ENCODE peak calls at places on chromosome 15, in eight cellular contexts. W is H1, K is HepG2, Z is K562, U is HCT116, S is GM23338, Y is endothelial cell of umbilical vein, P is GM12878. L is an unnamed sample.

GRCh38 chr15:62570405-62570783 is 405.3 kb upstream of the C2CD4B start:
- DNase-seq in K (no peak), Y (no peak), S (no peak), P (no peak), Z (no peak), W (no peak), U (no peak), L (no peak)

GRCh38 chr15:67303490-67304363 is 49.1 kb downstream of the IQCH start:
- DNase-seq in K (peak), S (peak), Z (peak), Y (peak), U (peak), P (peak), W (no peak), L (no peak)

GRCh38 chr15:61157933-61158332 is 71.2 kb downstream of the RORA start:
- DNase-seq in K (no peak), P (no peak), U (no peak), Z (no peak), W (no peak), S (no peak), Y (no peak), L (no peak)

GRCh38 chr15:73127302-73127936 is 75.2 kb downstream of the NEO1 start:
- DNase-seq in W (peak), S (peak), Y (peak), K (peak), Z (peak), P (peak), U (peak), L (no peak)

GRCh38 chr15:35519536-35520149 is 26.3 kb downstream of the DPH6 start:
- DNase-seq in S (peak), P (peak), W (no peak), U (peak), K (peak), Y (peak), Z (peak), L (peak)

GRCh38 chr15:96234109-96234892 is 96.2 kb upstream of the NR2F2 start:
- DNase-seq in S (no peak), U (no peak), W (no peak), Z (no peak), Y (no peak), P (peak), K (no peak), L (no peak)

GRCh38 chr15:57565326-57565725 is 26.4 kb upstream of the MYZAP start:
- DNase-seq in Y (no peak), W (peak), U (no peak), S (peak), P (no peak), Z (no peak), K (no peak), L (no peak)

GRCh38 chr15:100873029-100873677 is 6.5 kb upstream of the ALDH1A3 start:
- DNase-seq in U (peak), Y (peak), P (peak), S (peak), W (peak), K (peak), Z (peak), L (peak)

GRCh38 chr15:51864408-51865056 is 35.1 kb downstream of the TMOD3 start:
- DNase-seq in W (no peak), U (peak), Y (no peak), S (peak), Z (no peak), K (no peak), P (no peak), L (no peak)

GRCh38 chr15:44719293-44719999 is 8.1 kb downstream of the B2M start:
- DNase-seq in W (no peak), Y (no peak), P (peak), S (peak), U (no peak), K (peak), Z (no peak), L (no peak)

GRCh38 chr15:56036546-56037067 is 43.2 kb upstream of the NEDD4 start:
- DNase-seq in Y (no peak), S (no peak), P (no peak), W (no peak), Z (no peak), K (no peak), U (no peak), L (no peak)

GRCh38 chr15:58329781-58330467 is 101.9 kb upstream of the LIPC start:
- DNase-seq in S (no peak), K (no peak), P (no peak), Z (no peak), Y (no peak), W (no peak), U (no peak), L (no peak)

DNA sequence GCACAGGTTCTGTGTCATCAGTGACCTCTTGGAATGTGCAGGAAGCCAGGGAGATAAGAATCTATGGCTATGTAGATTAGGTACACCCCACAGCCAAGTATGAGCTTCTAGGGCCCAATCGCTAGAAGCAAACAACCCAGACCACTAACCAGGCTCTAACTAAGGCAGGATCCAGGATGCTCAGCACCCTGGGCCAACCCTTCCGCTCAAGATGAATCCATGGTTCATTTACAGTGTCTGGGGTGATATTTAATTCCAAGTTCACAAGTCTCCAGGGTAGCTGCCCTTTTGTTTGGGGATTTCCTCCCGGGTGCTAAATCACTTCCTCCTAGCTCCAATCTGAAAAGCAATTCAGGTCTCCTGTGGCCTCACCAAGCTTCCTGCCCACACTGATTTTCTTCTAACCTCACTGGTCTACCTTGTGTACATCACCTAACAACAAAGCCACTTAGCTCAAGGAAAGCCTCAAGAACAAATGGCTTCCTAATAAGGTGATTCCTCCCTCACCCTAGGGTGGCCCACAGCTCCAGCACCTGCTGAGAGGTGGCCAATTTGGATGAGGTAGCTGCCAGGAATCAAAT is 2.4 kb downstream of the EHD4 start:
- DNase-seq in Z (no peak), K (no peak), W (peak), S (no peak), U (no peak), Y (peak), P (peak), L (no peak)
- H3K27ac ChIP-seq in Z (no peak), K (no peak), W (no peak), S (no peak), U (no peak), Y (peak), P (peak), L (no peak)

GRCh38 chr15:40793216-40793989 is 13.5 kb upstream of the ZFYVE19 start:
- DNase-seq in P (no peak), Z (no peak), S (no peak), K (peak), W (no peak), U (peak), Y (peak), L (no peak)
- TF ChIP-seq POLR2AphosphoS5 in P (no peak), Z (no peak), S (no peak), K (no peak), W (no peak), U (peak), Y (peak), L (no peak)

DNA sequence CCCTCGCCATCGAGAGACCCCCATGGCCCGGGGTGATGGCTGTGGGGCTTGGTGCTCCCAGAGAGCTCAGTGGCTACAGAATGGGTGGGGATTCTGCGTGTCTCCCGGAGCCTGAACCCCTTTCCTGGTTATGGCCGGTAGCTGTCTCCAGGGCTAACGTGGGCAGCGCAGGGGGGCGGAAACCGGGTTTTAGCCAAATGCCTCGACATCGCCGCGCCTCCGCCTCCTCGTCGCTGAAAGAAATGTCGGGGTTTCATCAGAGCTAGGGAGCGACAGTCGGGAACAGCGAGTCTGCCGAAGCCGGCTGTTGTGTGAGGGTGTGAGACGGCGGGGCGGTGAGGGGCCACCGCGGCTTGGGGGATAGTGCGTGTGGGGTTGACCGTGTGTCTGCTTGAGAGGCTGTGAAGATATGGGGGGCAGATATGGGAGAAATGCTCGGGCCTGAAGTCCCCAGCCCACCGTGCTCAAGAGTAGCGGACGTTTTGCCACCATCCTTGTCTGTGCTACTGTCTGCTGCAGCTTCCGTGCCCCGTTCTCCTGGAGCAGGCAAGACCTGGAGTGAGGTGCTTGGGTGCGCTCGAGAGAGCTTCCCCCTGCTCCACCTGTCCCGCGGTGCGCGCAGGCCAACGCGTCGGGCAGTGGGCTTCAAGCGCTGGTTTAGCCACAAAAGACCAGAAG is 836 bp upstream of the ISLR2 start:
- DNase-seq in U (no peak), P (no peak), Y (no peak), W (peak), K (no peak), Z (no peak), S (peak), L (no peak)
- TF ChIP-seq EZH2 in U (no peak), P (peak), Y (peak), W (peak), K (peak), Z (peak), S (peak), L (peak)

GRCh38 chr15:22962611-22963010 is 17.6 kb downstream of the CYFIP1 start:
- DNase-seq in S (no peak), K (no peak), Y (no peak), Z (no peak), U (no peak), W (no peak), P (no peak), L (no peak)
- H3K27ac ChIP-seq in S (no peak), K (no peak), Y (no peak), Z (no peak), U (no peak), W (no peak), P (no peak), L (no peak)

GRCh38 chr15:79922512-79923067 is 25.8 kb upstream of the MTHFS start:
- DNase-seq in P (no peak), W (peak), K (no peak), S (no peak), Y (no peak), Z (no peak), U (no peak), L (no peak)

GRCh38 chr15:79918278-79918677 is 21.5 kb upstream of the MTHFS start:
- DNase-seq in P (no peak), Z (no peak), Y (no peak), W (peak), U (no peak), S (no peak), K (no peak), L (no peak)

GRCh38 chr15:79919749-79920511 is 23.1 kb upstream of the MTHFS start:
- DNase-seq in K (no peak), S (no peak), Y (no peak), Z (no peak), P (no peak), W (no peak), U (no peak), L (no peak)

GRCh38 chr15:79916424-79916823 is 19.6 kb upstream of the MTHFS start:
- DNase-seq in Z (no peak), S (no peak), Y (no peak), W (no peak), P (no peak), U (no peak), K (no peak), L (no peak)

DNA sequence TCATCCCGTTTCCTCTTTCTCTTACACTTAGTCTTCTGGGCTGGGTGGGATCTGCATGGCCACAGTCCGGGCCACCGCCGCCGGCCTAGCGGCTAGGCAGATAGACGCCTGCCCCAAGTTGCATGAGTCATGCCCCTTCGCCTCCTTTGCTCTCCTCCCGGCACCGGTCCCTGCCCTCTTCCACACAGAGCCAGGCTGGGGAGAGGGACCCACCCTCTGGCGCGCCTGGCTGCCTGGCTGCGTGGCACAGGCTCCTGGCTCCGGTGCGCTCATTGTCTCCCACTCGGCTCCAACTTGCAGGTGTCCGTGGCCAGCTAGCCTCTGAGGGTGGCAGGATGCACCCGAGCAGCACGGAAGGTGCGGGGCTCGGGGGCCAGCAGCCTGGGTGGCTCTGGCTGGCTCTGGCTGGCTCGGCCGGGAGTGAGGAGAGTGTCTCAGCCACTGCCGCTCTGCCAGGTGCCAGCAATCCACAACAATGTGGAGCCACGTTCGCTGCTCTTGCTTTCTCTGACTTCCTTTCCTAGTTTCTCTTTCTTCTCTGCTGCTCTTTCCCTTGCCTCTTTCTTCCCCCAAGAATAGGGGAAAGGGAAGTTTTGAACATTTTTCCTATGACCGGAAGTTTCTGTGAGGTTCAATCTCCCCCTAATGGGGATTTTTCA is 22.4 kb upstream of the MTHFS start:
- DNase-seq in S (no peak), U (no peak), Y (no peak), W (peak), P (no peak), Z (no peak), K (no peak), L (no peak)
- TF ChIP-seq POLR2AphosphoS5 in S (no peak), U (no peak), Y (no peak), W (peak), P (no peak), Z (no peak), K (no peak), L (no peak)

DNA sequence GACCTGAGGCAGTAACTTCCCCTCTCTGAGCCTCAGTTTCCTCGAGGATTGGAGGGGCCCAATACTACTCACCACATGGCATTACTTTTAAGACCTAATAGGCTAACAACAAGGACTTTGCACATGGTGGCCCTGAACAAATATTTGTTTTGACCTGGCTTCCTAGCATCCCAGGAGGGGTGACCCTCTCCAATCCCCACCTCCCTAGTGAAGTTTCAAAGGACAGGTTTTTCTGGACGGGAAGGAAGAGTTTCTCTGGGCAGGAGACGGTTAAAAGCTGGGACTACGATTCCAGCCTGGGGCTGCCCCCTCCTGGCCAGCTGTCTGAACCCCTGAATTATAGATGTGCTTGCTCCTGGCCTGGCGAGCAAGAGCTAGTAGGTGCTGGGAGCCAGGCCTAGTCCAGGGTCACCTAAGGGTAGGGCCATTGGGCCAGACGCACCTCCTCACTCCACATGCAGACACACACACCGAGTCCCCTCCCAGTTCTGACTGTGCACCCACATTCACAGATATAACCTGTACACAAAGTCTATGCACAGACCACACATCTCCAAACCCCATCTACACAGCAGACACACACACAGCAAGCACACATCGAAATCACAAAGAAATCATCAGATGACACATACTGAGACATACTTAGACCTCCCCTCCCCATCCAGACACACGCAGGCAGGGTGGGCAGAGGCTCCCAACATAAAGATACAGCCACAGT is 2.7 kb upstream of the ISL2 start:
- DNase-seq in Y (no peak), Z (no peak), P (no peak), K (peak), S (peak), U (no peak), W (peak), L (no peak)
- TF ChIP-seq EZH2 in Y (no peak), Z (no peak), P (no peak), K (no peak), S (no peak), U (no peak), W (no peak), L (no peak)

L was measured in SK-N-MC.